ENCODE peak calls at places on chromosomes 5 and 9, in four cellular contexts. M is T-helper 1 cell; K is CD4-positive, alpha-beta memory T cell; X is neural crest cell. I is an unnamed sample.
A peak's percentile ranks its signal among the peaks of the same experiment; 100 is the strongest.

GRCh38 chr9:16879416-16879815 is 8.9 kb upstream of the BNC2 start:
- DNase-seq in M (no peak), K (no peak), X (no peak), I (no peak)

GRCh38 chr9:38138276-38138675 is 69.2 kb upstream of the SHB start:
- DNase-seq in M (no peak), K (no peak), X (no peak), I (no peak)

GRCh38 chr9:89613912-89614311 is 9.1 kb downstream of the GADD45G start:
- DNase-seq in M (no peak), K (no peak), X (no peak), I (no peak)

GRCh38 chr9:81737871-81738507 is 48.6 kb upstream of the TLE1 start:
- DNase-seq in M (no peak), K (no peak), X (no peak), I (no peak)

GRCh38 chr9:86005253-86005775 is 64.4 kb downstream of the NAA35 start:
- DNase-seq in M (no peak), K (no peak), X (no peak), I (no peak)

GRCh38 chr9:87713278-87713989 is 12.5 kb upstream of the CTSL start:
- DNase-seq in M (no peak), K (no peak), X (no peak), I (no peak)

GRCh38 chr5:67375606-67376005 is 179.0 kb upstream of the CD180 start:
- DNase-seq in M (no peak), K (no peak), X (no peak), I (no peak)

GRCh38 chr5:15794117-15794985 is 294.4 kb downstream of the FBXL7 start:
- DNase-seq in M (no peak), K (no peak), X (no peak), I (no peak)

GRCh38 chr5:40875958-40876357 is 33.3 kb upstream of the C7 start:
- DNase-seq in M (no peak), K (no peak), X (no peak), I (no peak)

GRCh38 chr9:110337727-110338522 is at the start of gene TXNDC8:
- DNase-seq in M (no peak), K (no peak), X (no peak), I (no peak)

GRCh38 chr9:89444212-89444611 is 53.7 kb downstream of the SEMA4D start:
- DNase-seq in M (peak; percentile 65), K (peak; percentile 75), X (no peak), I (peak; percentile 77)

GRCh38 chr9:117247271-117247670 is 167.6 kb downstream of the ASTN2 start:
- DNase-seq in M (no peak), K (no peak), X (no peak), I (no peak)

GRCh38 chr5:56288880-56289601 is 55.9 kb upstream of the ANKRD55 start:
- DNase-seq in M (no peak), K (no peak), X (no peak), I (no peak)

GRCh38 chr5:80337379-80337778 is 17.6 kb downstream of the SPZ1 start:
- DNase-seq in M (no peak), K (no peak), X (no peak), I (no peak)

GRCh38 chr9:22354699-22355384 is 91.8 kb upstream of the DMRTA1 start:
- DNase-seq in M (no peak), K (no peak), X (no peak), I (no peak)

GRCh38 chr5:57754616-57755015 is 272.0 kb upstream of the ACTBL2 start:
- DNase-seq in M (no peak), K (no peak), X (no peak), I (no peak)

I was measured in CD8-positive, alpha-beta T cell.